ENCODE peak calls at places on chromosomes 1 and 21, in seven cellular contexts. K is cardiac muscle cell, S is right atrium auricular region, G is GM23338, T is stomach, J is body of pancreas, L is mesendoderm. B is an unnamed sample.
A peak's percentile ranks its signal among the peaks of the same experiment; 100 is the strongest.

GRCh38 chr1:6459850-6460265 is 6.1 kb downstream of the TNFRSF25 start:
- DNase-seq in J (no peak), G (no peak), S (no peak), K (no peak), T (no peak), L (peak; percentile 38), B (no peak)

GRCh38 chr1:31300193-31300592 is 3.4 kb downstream of the ZCCHC17 start:
- DNase-seq in S (no peak), J (no peak), G (no peak), T (no peak), L (no peak), K (no peak), B (no peak)

GRCh38 chr1:211520641-211521040 is 28.7 kb upstream of the RD3 start:
- DNase-seq in L (peak; percentile 73), J (no peak), G (peak; percentile 57), K (no peak), T (no peak), S (no peak), B (no peak)

GRCh38 chr1:198669023-198669698 is 30.3 kb downstream of the PTPRC start:
- DNase-seq in S (no peak), G (no peak), L (peak; percentile 31), K (no peak), J (no peak), T (no peak), B (no peak)

GRCh38 chr1:30684881-30685795 is 38.2 kb downstream of the MATN1 start:
- DNase-seq in K (peak; percentile 97), S (no peak), J (peak; percentile 98), T (peak; percentile 87), L (peak; percentile 99), G (peak; percentile 99), B (no peak)

GRCh38 chr1:10251325-10252103 is 41.1 kb downstream of the KIF1B start:
- DNase-seq in L (no peak), J (no peak), S (no peak), T (no peak), K (no peak), G (no peak), B (no peak)

GRCh38 chr1:10730985-10731384 is 65.5 kb downstream of the CASZ1 start:
- DNase-seq in G (no peak), S (no peak), T (no peak), K (no peak), L (peak; percentile 23), J (no peak), B (no peak)

GRCh38 chr1:47471163-47471562 is 33.3 kb downstream of the FOXD2 start:
- DNase-seq in K (no peak), S (no peak), L (no peak), G (no peak), J (no peak), T (no peak), B (no peak)

GRCh38 chr1:205983925-205984725 is 19.1 kb downstream of the RAB7B start:
- DNase-seq in J (peak; percentile 84), G (peak; percentile 86), T (peak; percentile 68), L (peak; percentile 81), K (peak; percentile 83), S (no peak), B (no peak)

GRCh38 chr1:110309768-110310167 is 29.4 kb upstream of the RBM15 start:
- DNase-seq in L (no peak), K (no peak), G (no peak), S (no peak), T (no peak), J (no peak), B (no peak)

GRCh38 chr1:185561629-185562028 is 172.6 kb upstream of the HMCN1 start:
- DNase-seq in K (no peak), L (no peak), J (no peak), G (no peak), T (no peak), S (no peak), B (no peak)

GRCh38 chr1:204266504-204267034 is 52.8 kb upstream of the GOLT1A start:
- DNase-seq in K (no peak), G (no peak), T (peak; percentile 60), L (no peak), J (peak; percentile 73), S (no peak), B (no peak)

GRCh38 chr1:88800382-88801051 is 90.8 kb downstream of the GTF2B start:
- DNase-seq in G (peak; percentile 60), T (no peak), S (no peak), L (peak; percentile 29), J (peak; percentile 16), K (no peak), B (no peak)

GRCh38 chr21:26595971-26596370 is 22.9 kb upstream of the CYYR1 start:
- DNase-seq in K (no peak), G (no peak), J (no peak), L (no peak), T (no peak), S (no peak), B (no peak)

GRCh38 chr1:234431255-234431654 is 47.7 kb downstream of the TARBP1 start:
- DNase-seq in J (no peak), T (no peak), G (no peak), L (no peak), S (no peak), K (no peak), B (no peak)

GRCh38 chr1:214604543-214604942 is 1.5 kb downstream of the CENPF start:
- DNase-seq in J (no peak), S (no peak), L (peak; percentile 42), K (no peak), G (no peak), T (no peak), B (no peak)

GRCh38 chr1:240109920-240110685 is 18.4 kb downstream of the FMN2 start:
- DNase-seq in J (no peak), L (peak; percentile 20), S (no peak), T (no peak), K (peak; percentile 21), G (no peak), B (no peak)

GRCh38 chr1:39213511-39214002 is 9.1 kb downstream of the MACF1 start:
- DNase-seq in K (no peak), T (no peak), G (no peak), L (peak; percentile 57), S (no peak), J (no peak), B (no peak)

GRCh38 chr1:39212499-39212898 is 8.0 kb downstream of the MACF1 start:
- DNase-seq in G (no peak), L (no peak), T (no peak), S (no peak), J (no peak), K (no peak), B (no peak)

GRCh38 chr1:39214021-39214713 is 9.7 kb downstream of the MACF1 start:
- DNase-seq in G (peak; percentile 38), J (peak; percentile 31), K (peak; percentile 88), T (no peak), L (peak; percentile 78), S (no peak), B (no peak)

GRCh38 chr1:39214714-39214997 is 10.2 kb downstream of the MACF1 start:
- DNase-seq in T (no peak), S (no peak), K (no peak), L (no peak), G (no peak), J (peak; percentile 21), B (no peak)

DNA sequence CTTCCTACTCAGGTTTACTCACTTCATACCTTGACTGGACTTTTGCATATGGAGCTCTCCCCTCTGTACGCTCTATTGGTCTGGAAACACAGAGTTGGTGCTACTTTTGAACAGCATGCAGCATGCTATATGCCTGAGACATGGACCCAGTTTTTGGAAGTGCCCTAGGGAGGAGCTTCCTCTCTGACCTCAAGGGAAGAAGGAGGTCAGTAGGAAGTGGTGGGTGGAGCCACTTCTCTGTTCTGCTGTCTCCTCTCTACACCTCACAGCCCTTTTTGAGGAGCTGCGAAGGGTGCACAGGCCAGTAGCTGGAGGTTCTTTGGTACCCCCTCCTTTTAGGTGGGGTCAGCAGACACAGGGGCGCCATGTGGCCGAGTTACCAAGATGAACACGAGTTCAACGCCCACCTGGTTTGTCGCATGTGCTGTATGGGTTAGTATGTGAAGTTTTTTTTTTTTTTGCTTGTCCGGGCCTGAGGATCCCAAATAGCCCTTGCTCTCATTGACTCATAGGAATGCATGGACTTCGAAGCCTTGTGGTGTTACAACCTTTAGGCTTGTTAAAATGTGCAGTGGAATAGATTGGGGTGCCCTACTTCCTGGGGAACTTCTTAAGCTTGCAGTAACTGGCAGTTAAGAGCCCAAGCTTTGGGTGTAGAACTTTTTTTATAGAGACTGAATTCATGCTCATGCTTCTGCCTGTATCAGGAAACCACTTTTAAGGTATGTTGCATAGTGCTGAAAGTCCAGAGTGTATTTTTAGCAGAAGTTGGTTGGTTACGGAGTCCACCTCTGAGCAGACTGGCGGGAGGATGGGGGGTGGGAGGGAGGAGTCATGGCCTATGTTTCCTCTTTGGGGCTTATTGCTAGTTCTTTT is 10.7 kb downstream of the MACF1 start:
- DNase-seq in G (no peak), K (peak; percentile 51), J (no peak), S (no peak), T (no peak), L (peak; percentile 39), B (no peak)
- H3K4me3 ChIP-seq in G (no peak overlapping the region), K (peak overlapping the region; percentile 47), J (no peak overlapping the region), S (peak overlapping the region; percentile 13), T (peak overlapping the region; percentile 29), L (no peak overlapping the region), B (no peak overlapping the region)

DNA sequence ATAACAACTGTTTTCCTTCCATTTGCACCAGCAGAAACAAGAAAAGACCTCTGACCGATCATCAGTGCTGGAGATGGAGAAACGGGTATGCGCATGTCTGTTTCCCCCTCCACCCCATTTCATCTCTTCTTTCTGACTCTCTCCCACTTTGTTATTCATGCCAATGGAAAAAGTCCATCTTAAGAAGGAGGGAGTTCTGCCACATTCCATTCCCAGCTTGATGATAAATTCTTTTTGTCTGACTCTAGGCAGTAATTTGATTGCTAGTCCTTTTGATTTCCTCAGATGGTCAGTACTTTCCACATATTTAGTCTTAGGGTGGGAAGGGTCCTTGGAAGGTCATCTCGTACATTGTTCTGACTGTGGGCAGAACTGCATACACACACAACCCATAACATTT is 142.5 kb downstream of the SYT2 start:
- DNase-seq in T (no peak), L (peak; percentile 84), G (peak; percentile 83), S (no peak), K (no peak), J (no peak), B (no peak)
- H3K4me1 ChIP-seq in T (peaks cover 89% of the 10 kb centered on the region), L (peaks cover 8% of the 10 kb centered on the region), G (peaks cover 31% of the 10 kb centered on the region), S (peaks cover 66% of the 10 kb centered on the region), K (peaks cover 27% of the 10 kb centered on the region), J (no peaks in the 10 kb centered on the region), B (peaks cover 13% of the 10 kb centered on the region)

GRCh38 chr1:33424205-33424604 is 6.7 kb downstream of the PHC2 start:
- DNase-seq in K (peak; percentile 4), L (peak; percentile 56), S (no peak), J (no peak), G (peak; percentile 64), T (no peak), B (no peak)
- H3K27me3 ChIP-seq in K (peaks cover 28% of the 10 kb centered on the region), L (peaks cover 10% of the 10 kb centered on the region), S (no peaks in the 10 kb centered on the region), J (no peaks in the 10 kb centered on the region), G (peaks cover 19% of the 10 kb centered on the region), T (no peaks in the 10 kb centered on the region), B (no peaks in the 10 kb centered on the region)

DNA sequence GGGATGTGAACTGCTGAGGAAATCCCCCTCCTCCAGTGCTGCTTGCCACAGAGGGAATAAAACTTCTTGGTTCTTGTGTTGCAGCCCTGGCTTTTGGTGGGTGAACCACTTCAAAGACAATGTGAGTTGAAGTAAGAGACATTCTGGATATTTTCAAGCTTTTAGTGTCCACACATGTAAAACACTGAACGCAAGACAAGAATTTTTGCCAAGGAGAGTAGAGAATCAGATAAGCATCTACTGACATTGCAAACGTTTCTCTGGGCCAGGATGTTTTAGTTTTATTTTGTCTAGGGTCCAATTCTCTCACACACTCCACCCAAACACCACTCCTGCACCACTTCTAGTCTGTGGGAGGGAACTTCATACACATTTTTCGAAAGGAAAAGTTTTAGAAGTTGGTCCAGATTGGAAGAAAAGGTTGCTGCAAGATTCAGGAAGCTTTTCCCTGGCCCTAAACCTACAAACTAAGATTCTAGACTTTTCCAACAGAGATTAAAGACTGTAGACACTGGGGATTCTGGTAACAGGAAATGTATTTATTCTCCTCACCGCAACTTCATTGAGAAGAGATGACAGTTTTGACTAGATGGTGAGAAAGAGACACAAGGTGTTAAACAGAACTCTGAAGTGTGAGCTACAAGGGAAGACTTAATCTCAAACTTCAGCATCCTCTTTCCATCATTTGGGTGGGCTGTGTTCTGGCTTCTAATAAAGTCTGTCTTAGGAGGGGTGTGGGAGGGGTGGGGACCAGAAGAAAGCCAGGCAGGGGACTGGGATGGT is 16.1 kb downstream of the FASLG start:
- DNase-seq in L (no peak), G (no peak), J (no peak), T (no peak), S (no peak), K (no peak), B (no peak)
- H3K4me3 ChIP-seq in L (no peak overlapping the region), G (no peak overlapping the region), J (no peak overlapping the region), T (no peak overlapping the region), S (no peak overlapping the region), K (no peak overlapping the region), B (no peak overlapping the region)

B was measured in ascending aorta.